ENCODE peak calls at places on chromosomes 5 and 9, in seven cellular contexts. N, K, L, V, C, E and X are unnamed samples.

GRCh38 chr9:80954521-80954920 is 734.8 kb downstream of the TLE1 start:
- DNase-seq in K (peak; percentile 25), E (no peak), C (peak; percentile 27), L (no peak), V (peak; percentile 59), N (no peak), X (no peak)

GRCh38 chr9:14524881-14525515 is 168.2 kb downstream of the ZDHHC21 start:
- DNase-seq in K (no peak), N (no peak), L (no peak), V (no peak), E (no peak), C (no peak), X (no peak)

GRCh38 chr5:83277953-83278352 is 193.6 kb upstream of the VCAN start:
- DNase-seq in L (no peak), N (no peak), E (no peak), V (no peak), K (no peak), C (no peak), X (no peak)

GRCh38 chr5:10018670-10019069 is 231.0 kb downstream of the ATPSCKMT start:
- DNase-seq in K (peak; percentile 96), N (no peak), E (no peak), C (peak; percentile 23), L (no peak), V (peak; percentile 95), X (peak; percentile 23)

GRCh38 chr5:160260881-160261815 is 31.8 kb downstream of the FABP6 start:
- DNase-seq in N (no peak), K (peak; percentile 99), L (no peak), E (no peak), V (peak; percentile 94), C (peak; percentile 76), X (peak; percentile 77)

GRCh38 chr5:56523779-56524178 is 290.6 kb upstream of the ANKRD55 start:
- DNase-seq in E (no peak), C (no peak), L (no peak), V (peak; percentile 45), N (no peak), K (peak; percentile 19), X (no peak)

GRCh38 chr5:105978011-105978410 is 1692.7 kb downstream of the EFNA5 start:
- DNase-seq in L (no peak), N (no peak), E (no peak), K (no peak), C (no peak), V (no peak), X (peak; percentile 12)

GRCh38 chr5:6261256-6261655 is 117.1 kb downstream of the MED10 start:
- DNase-seq in N (no peak), E (no peak), L (no peak), V (no peak), C (no peak), K (no peak), X (no peak)

GRCh38 chr9:109520475-109521132 is 22.5 kb upstream of the PTPN3 start:
- DNase-seq in L (peak; percentile 72), N (peak; percentile 77), C (peak; percentile 84), E (peak; percentile 80), K (peak; percentile 66), V (peak; percentile 76), X (peak; percentile 98)

GRCh38 chr5:14685757-14686156 is 21.2 kb downstream of the OTULIN start:
- DNase-seq in C (peak; percentile 70), L (peak; percentile 23), N (no peak), K (peak; percentile 69), E (no peak), V (peak; percentile 71), X (peak; percentile 71)

GRCh38 chr5:138955013-138955660 is 80.0 kb upstream of the LRRTM2 start:
- DNase-seq in K (peak; percentile 22), E (no peak), V (peak; percentile 52), C (no peak), N (no peak), L (no peak), X (no peak)

GRCh38 chr5:158943057-158943456 is 156.7 kb downstream of the EBF1 start:
- DNase-seq in C (no peak), K (peak; percentile 91), E (no peak), N (no peak), V (peak; percentile 93), L (no peak), X (no peak)

GRCh38 chr5:44645502-44645901 is 163.2 kb upstream of the MRPS30 start:
- DNase-seq in N (no peak), C (no peak), K (no peak), L (no peak), V (no peak), E (no peak), X (no peak)

GRCh38 chr5:142915840-142916424 is 145.8 kb downstream of the ARHGAP26 start:
- DNase-seq in V (peak; percentile 30), C (peak; percentile 86), E (peak; percentile 66), L (peak; percentile 17), N (peak; percentile 75), K (peak; percentile 48), X (peak; percentile 22)

GRCh38 chr9:34451545-34451944 is 6.8 kb downstream of the FAM219A start:
- DNase-seq in L (no peak), N (no peak), E (no peak), C (no peak), V (peak; percentile 54), K (peak; percentile 53), X (no peak)

GRCh38 chr5:64156276-64156675 is 9.4 kb upstream of the RNF180 start:
- DNase-seq in E (no peak), K (no peak), V (no peak), L (no peak), N (no peak), C (no peak), X (no peak)

DNA sequence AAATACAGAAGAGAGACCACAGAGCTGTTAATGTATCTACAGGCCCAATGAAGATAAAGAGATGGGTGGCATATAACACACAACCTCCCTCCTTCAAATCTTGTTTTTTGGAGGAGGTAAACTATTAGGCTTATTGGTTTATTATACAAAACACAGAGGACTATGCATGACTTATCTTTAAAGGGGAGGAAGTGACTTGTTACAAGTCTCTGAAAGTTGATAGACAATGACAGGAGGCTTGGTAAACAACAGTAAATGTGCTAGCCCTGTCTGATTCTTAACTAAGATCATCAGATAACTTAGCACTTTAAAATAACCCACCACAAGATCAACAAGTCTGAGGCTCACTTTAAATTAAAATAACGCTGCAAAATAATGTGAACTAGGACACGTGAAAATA is 219.0 kb downstream of the MLLT3 start:
- DNase-seq in V (no peak), K (no peak), N (no peak), C (peak; percentile 47), E (no peak), L (no peak), X (no peak)
- H3K23ac ChIP-seq in V (no peak overlapping the region), K (no peak overlapping the region), N (no peak overlapping the region), C (no peak overlapping the region), E (no peak overlapping the region), L (no peak overlapping the region), X (no peak overlapping the region)

GRCh38 chr9:134410835-134411217 is 84.6 kb downstream of the RXRA start:
- DNase-seq in K (no peak), C (no peak), L (no peak), E (no peak), N (no peak), V (no peak), X (peak; percentile 79)
- H3K4ac ChIP-seq in K (no peak overlapping the region), C (no peak overlapping the region), L (no peak overlapping the region), E (no peak overlapping the region), N (no peak overlapping the region), V (no peak overlapping the region), X (no peak overlapping the region)

GRCh38 chr5:117590944-117591343 is 1016.3 kb upstream of the SEMA6A start:
- DNase-seq in V (peak; percentile 17), E (no peak), K (peak; percentile 8), C (peak; percentile 56), L (no peak), N (no peak), X (no peak)
- H3K23ac ChIP-seq in V (no peak overlapping the region), E (no peak overlapping the region), K (no peak overlapping the region), C (no peak overlapping the region), L (no peak overlapping the region), N (no peak overlapping the region), X (no peak overlapping the region)

DNA sequence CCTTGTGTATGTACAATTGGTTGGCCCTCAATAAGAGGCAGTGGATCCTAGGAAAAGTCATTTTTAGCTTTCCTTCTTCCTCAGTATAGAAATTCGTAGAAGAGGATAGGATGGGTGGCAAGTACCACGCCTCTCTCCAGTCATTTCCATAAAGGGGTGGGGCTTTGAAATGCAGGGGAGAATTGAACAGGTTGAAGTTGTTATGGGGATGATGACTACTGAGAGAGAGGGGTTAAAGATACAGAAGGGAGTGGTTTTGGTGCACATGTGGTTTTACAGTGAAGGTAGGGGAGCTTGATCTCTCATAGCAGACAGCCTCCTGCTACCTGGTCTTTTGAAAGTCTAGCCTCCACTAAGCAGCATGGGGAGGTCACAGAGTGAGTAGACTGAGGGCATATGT is 54.4 kb upstream of the FAM120AOS start:
- DNase-seq in N (no peak), C (no peak), E (no peak), L (no peak), V (no peak), K (no peak), X (no peak)
- H3K4ac ChIP-seq in N (no peak overlapping the region), C (no peak overlapping the region), E (no peak overlapping the region), L (no peak overlapping the region), V (no peak overlapping the region), K (no peak overlapping the region), X (no peak overlapping the region)

GRCh38 chr9:136136127-136136445 is 17.4 kb upstream of the TMEM250 start:
- DNase-seq in K (no peak), L (no peak), N (no peak), C (no peak), E (no peak), V (no peak), X (no peak)

GRCh38 chr9:136138566-136138965 is 19.9 kb upstream of the TMEM250 start:
- DNase-seq in N (peak; percentile 91), K (no peak), L (peak; percentile 56), C (peak; percentile 83), E (peak; percentile 95), V (peak; percentile 16), X (no peak)

GRCh38 chr9:136137321-136138054 is 18.8 kb upstream of the TMEM250 start:
- DNase-seq in L (no peak), N (no peak), K (no peak), E (no peak), V (no peak), C (no peak), X (no peak)

GRCh38 chr9:136135326-136136126 is 16.9 kb upstream of the TMEM250 start:
- DNase-seq in K (no peak), N (no peak), L (no peak), E (no peak), C (no peak), V (no peak), X (no peak)

GRCh38 chr9:136136526-136136925 is 17.9 kb upstream of the TMEM250 start:
- DNase-seq in L (no peak), E (no peak), N (no peak), C (no peak), V (no peak), K (no peak), X (no peak)
- H3K23ac ChIP-seq in L (no peak overlapping the region), E (no peak overlapping the region), N (no peak overlapping the region), C (no peak overlapping the region), V (no peak overlapping the region), K (no peak overlapping the region), X (no peak overlapping the region)